ENCODE peak calls at places on chromosomes 3 and 15, in five cellular contexts. T is left ventricle myocardium inferior, R is H9, C is MCF 10A, Q is sigmoid colon. E is an unnamed sample.

GRCh38 chr15:98667521-98668179 is 19.3 kb downstream of the IGF1R start:
- DNase-seq in T (no peak), R (peak), C (peak), Q (no peak), E (no peak)

GRCh38 chr3:13544293-13544831 is 4.6 kb upstream of the FBLN2 start:
- DNase-seq in T (no peak), R (peak), C (peak), Q (no peak), E (no peak)

GRCh38 chr3:169458752-169459151 is 204.8 kb downstream of the MECOM start:
- DNase-seq in T (no peak), R (no peak), C (peak), Q (no peak), E (no peak)

GRCh38 chr3:183880121-183880520 is 4.6 kb downstream of the PARL start:
- DNase-seq in T (no peak), R (no peak), C (no peak), Q (no peak), E (no peak)

GRCh38 chr15:46260937-46261336 is 626.1 kb downstream of the SQOR start:
- DNase-seq in T (no peak), R (peak), C (no peak), Q (no peak), E (no peak)

GRCh38 chr3:109257269-109257668 is 59.0 kb downstream of the DPPA2 start:
- DNase-seq in T (no peak), R (no peak), C (peak), Q (no peak), E (no peak)

GRCh38 chr15:74889390-74889881 is 406 bp upstream of the MPI start:
- DNase-seq in T (peak), R (peak), C (no peak), Q (peak), E (peak)

GRCh38 chr3:149277338-149277813 is 55.7 kb upstream of the CP start:
- DNase-seq in T (no peak), R (no peak), C (peak), Q (no peak), E (no peak)

GRCh38 chr3:105828703-105829102 is 40.1 kb downstream of the CBLB start:
- DNase-seq in T (no peak), R (no peak), C (no peak), Q (no peak), E (no peak)

GRCh38 chr3:43206632-43207031 is 79.7 kb upstream of the SNRK start:
- DNase-seq in T (no peak), R (no peak), C (no peak), Q (no peak), E (no peak)

GRCh38 chr3:46844851-46845250 is 18.4 kb downstream of the MYL3 start:
- DNase-seq in T (no peak), R (no peak), C (no peak), Q (no peak), E (no peak)

GRCh38 chr3:46844397-46844796 is 18.8 kb downstream of the MYL3 start:
- DNase-seq in T (no peak), R (no peak), C (no peak), Q (no peak), E (no peak)

GRCh38 chr3:46845397-46845859 is 17.8 kb downstream of the MYL3 start:
- DNase-seq in T (peak), R (peak), C (peak), Q (peak), E (peak)

GRCh38 chr3:46846624-46847542 is 16.4 kb downstream of the MYL3 start:
- DNase-seq in T (no peak), R (peak), C (no peak), Q (peak), E (no peak)

DNA sequence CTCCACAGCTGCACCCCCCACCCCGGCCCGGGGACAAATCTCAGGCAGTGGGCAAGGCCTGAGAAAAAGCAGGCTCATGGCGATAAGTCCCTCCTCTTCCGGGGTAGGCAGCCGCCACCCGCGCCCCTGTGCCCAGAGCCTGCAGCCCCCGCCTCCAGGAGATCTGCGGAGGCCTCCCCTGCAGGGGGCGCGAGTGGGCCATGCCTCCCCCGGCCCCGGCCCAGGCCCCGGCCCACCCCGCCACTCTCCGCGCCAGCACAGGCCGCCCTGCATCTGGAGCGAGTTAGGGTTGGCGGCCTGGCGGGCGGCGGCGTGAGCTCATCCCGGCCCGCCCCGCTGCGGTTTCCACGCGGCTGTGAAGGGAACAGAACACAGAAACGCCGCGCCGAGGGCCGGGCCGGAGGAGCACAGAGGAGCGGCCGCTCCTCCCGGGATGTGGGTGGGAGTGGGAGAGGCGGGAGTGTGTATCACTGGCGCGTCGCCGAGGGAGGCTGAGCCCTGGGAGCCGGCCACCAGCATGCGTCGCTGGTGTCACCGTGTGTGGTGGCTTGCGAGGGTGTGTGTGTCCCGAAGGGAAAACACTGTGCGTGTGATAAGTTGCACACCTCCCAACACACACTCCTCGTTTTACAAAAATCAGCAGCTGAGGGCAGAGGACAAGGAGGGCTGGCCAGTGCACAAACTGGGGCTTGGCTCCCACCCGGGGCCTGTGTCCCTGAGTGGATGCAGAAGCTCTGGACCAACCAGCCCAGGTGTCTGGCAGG is 17.2 kb downstream of the MYL3 start:
- DNase-seq in T (peak), R (peak), C (peak), Q (peak), E (peak)
- TF ChIP-seq CTCF in T (peak), R (peak), C (peak), Q (peak), E (peak)

DNA sequence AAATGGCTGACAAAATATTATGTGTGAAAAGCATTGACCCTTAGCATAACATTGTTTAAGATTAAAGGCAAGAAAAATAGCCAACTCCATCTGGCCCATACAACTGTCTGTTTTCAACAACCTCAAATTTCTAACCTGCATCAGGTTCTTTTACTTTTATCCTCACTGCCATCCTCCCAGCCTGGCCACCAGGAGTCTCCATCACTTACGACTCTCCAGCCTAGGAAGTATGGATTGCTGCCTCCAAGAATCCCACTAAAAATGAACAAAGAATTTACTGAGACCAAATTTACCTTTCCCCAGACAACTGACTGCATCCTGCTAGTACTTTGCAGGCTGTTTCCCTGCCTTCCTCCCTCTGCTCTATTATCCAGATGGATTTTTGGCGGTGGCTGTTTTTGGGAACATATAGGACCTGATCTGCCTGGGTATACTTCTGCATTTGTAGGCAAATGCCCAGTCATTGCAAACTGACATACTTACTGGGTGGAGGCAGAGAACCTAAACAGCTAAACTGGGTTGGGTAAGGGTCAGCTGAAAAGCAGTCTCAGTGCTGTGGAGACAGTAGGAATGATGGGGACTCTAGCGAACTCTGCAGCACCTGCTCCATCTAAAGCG is 144.2 kb downstream of the GHSR start:
- DNase-seq in T (no peak), R (no peak), C (no peak), Q (no peak), E (no peak)
- TF ChIP-seq CTCF in T (peak), R (peak), C (no peak), Q (no peak), E (no peak)

GRCh38 chr15:89825264-89825940 is 10.8 kb upstream of the ANPEP start:
- DNase-seq in T (no peak), R (no peak), C (no peak), Q (no peak), E (no peak)
- TF ChIP-seq CTCF in T (no peak), R (no peak), C (no peak), Q (no peak), E (no peak)

GRCh38 chr3:178022599-178022998 is 513.6 kb upstream of the KCNMB2 start:
- DNase-seq in T (no peak), R (no peak), C (peak), Q (no peak), E (no peak)
- TF ChIP-seq CTCF in T (no peak), R (no peak), C (no peak), Q (no peak), E (no peak)

GRCh38 chr15:69226028-69226355 is 65.6 kb downstream of the GLCE start:
- DNase-seq in T (no peak), R (no peak), C (no peak), Q (no peak), E (no peak)
- TF ChIP-seq CTCF in T (no peak), R (no peak), C (no peak), Q (no peak), E (no peak)

GRCh38 chr3:196602673-196603072 is 34.2 kb downstream of the FBXO45 start:
- DNase-seq in T (no peak), R (no peak), C (no peak), Q (no peak), E (no peak)

GRCh38 chr3:196596355-196596754 is 27.9 kb downstream of the FBXO45 start:
- DNase-seq in T (no peak), R (no peak), C (peak), Q (no peak), E (no peak)

GRCh38 chr3:196600359-196600758 is 31.9 kb downstream of the FBXO45 start:
- DNase-seq in T (no peak), R (no peak), C (no peak), Q (no peak), E (no peak)

GRCh38 chr3:196603683-196604082 is 35.2 kb downstream of the FBXO45 start:
- DNase-seq in T (no peak), R (no peak), C (peak), Q (no peak), E (no peak)

GRCh38 chr3:196599734-196600128 is 31.3 kb downstream of the FBXO45 start:
- DNase-seq in T (no peak), R (no peak), C (no peak), Q (no peak), E (no peak)
- TF ChIP-seq CTCF in T (no peak), R (no peak), C (no peak), Q (no peak), E (no peak)

DNA sequence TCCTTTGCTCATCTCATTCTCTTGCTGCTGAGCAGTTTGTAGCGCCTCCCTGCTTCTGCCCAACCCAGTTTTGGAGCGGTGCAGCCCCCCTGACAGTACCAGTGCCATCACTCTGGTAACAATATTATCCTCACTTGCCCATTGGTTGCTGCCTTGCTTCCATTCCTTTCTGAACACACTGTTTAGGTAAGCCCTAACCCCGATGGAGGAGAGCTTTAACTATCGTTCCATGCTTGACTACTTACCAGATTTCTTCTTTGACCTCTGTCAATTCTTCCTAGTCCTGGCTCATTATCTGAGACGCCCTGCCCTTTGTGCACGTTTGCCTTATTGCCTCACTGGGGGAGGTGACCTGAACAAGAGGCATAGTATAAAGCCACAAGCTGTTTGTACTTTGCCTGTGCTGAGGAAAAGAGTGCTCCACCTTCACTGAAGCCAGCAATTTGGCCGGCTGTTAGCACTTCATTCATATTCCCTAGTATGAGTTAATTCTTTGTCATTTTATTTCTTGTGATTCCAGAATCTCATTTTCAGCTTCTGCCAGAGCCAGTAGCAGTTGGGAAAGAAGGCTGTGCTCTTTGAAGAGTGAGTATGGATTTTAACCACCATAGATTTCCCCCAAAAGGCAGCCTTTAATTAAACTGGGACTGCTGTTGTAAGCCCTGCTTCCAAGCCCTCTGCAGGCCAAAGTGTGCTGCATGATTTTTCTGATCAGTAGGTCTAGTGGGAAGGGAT is 11.9 kb downstream of the ABHD6 start:
- DNase-seq in T (no peak), R (no peak), C (no peak), Q (no peak), E (no peak)
- TF ChIP-seq CTCF in T (no peak), R (peak), C (no peak), Q (no peak), E (no peak)

DNA sequence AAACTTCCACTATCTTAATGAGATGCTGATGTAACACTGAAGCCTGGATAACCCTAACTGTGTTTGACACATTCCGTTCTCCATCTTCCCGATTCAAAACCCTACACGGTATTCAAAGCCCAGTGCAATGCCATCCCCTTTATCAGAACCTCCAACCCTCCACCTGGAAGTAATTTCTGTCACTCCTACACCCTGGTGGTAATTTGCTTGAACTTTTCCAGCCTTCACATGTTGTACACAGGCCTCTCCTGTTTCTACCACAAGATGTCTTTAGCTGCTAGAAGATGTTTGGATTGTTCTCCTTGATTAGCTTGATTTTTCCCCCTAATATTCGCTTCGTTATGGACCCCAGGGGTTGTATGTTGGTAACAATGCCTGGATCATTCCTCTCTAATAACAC is 208.9 kb downstream of the CHST2 start:
- DNase-seq in T (no peak), R (no peak), C (no peak), Q (no peak), E (no peak)
- TF ChIP-seq CTCF in T (no peak), R (no peak), C (peak), Q (no peak), E (no peak)

DNA sequence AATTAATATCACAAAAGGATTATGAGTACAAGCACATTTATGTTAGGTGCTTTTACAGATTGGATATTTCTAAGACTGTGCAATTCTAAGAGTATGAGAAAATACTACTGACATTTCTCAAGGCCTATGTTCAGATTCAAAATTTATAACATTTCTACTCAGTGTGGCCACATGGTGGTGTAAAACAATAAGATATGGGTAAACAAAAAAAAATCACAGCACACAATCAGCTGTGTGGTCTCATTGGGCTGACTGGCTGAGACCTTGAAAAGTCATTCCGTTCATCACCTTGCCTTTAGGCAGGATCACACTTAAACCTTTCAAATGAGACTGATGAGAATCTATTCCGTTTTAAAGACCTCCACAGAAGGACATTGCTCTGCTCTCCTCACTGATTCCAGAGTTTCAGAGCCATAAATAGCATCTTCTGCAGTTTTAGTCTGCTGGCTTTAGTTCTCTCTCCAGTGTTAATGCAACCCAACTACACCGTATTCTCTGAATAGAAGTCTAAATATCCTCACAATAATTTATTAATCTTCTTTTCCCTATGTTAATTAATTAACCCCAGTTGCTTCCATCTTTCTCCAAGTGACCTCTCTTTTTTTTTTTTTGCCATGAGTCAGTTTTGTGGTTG is 158.2 kb downstream of the SPATA16 start:
- DNase-seq in T (no peak), R (no peak), C (peak), Q (no peak), E (no peak)
- TF ChIP-seq CTCF in T (peak), R (peak), C (peak), Q (no peak), E (peak)

DNA sequence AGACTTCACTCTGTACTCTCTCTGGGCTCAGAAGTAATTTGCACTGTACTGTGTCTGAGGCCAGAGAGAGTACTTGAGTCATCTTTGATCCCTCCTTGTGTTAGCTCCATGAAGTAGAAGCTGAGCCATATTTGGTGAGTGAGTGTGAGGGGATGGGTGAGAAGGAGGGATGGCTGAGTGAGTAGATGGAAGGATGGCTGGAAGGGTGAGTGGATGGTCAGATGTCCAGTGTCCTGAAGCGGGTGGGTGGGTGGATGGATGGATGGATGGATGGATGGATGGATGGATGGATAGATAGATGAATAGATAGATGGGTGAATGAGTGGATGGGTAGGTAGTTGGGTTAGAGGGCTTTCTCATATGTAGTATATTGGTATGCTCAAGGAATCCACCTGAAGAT is 39.3 kb downstream of the FGD5 start:
- DNase-seq in T (no peak), R (no peak), C (no peak), Q (no peak), E (no peak)
- TF ChIP-seq CTCF in T (no peak), R (no peak), C (no peak), Q (no peak), E (no peak)